ENCODE peak calls at places on chromosomes 7 and 10, in seven cellular contexts. Q is caudate nucleus, G is HEK293T, U is SK-N-DZ, T is GM10248, L is retina, O is HT-29. D is an unnamed sample.

GRCh38 chr7:154424370-154424769 is 372.2 kb downstream of the DPP6 start:
- DNase-seq in L (peak), U (peak), Q (no peak), O (no peak), T (no peak), G (no peak), D (no peak)

GRCh38 chr10:119025336-119025735 is 4.2 kb upstream of the NANOS1 start:
- DNase-seq in Q (no peak), O (no peak), L (no peak), T (no peak), G (no peak), U (no peak), D (peak)

GRCh38 chr10:69464801-69465401 is 13.6 kb downstream of the TSPAN15 start:
- DNase-seq in L (no peak), Q (no peak), G (no peak), O (peak), U (no peak), T (peak), D (no peak)

GRCh38 chr7:28405662-28406061 is 6.7 kb upstream of the CREB5 start:
- DNase-seq in L (no peak), Q (no peak), O (no peak), U (no peak), T (peak), G (no peak), D (no peak)

GRCh38 chr10:75408911-75409885 is 7.6 kb upstream of the ZNF503 start:
- DNase-seq in O (peak), Q (peak), G (peak), T (peak), L (peak), U (peak), D (peak)

GRCh38 chr7:542935-543789 is 23.5 kb upstream of the PDGFA start:
- DNase-seq in O (peak), U (no peak), L (no peak), Q (no peak), G (no peak), T (no peak), D (no peak)

GRCh38 chr7:21616796-21617436 is 74.1 kb downstream of the DNAH11 start:
- DNase-seq in G (peak), O (peak), U (no peak), Q (no peak), L (no peak), T (no peak), D (no peak)

GRCh38 chr10:124223001-124223710 is 129.8 kb upstream of the CHST15 start:
- DNase-seq in T (no peak), Q (no peak), G (no peak), O (no peak), L (no peak), U (no peak), D (no peak)

GRCh38 chr7:129262333-129262732 is 37.5 kb downstream of the AHCYL2 start:
- DNase-seq in U (no peak), T (no peak), O (no peak), Q (no peak), L (no peak), G (no peak), D (no peak)

GRCh38 chr10:99331207-99331803 is 2.1 kb downstream of the CNNM1 start:
- DNase-seq in Q (no peak), U (no peak), L (peak), T (no peak), O (no peak), G (no peak), D (no peak)

GRCh38 chr10:128062837-128063563 is 63.2 kb downstream of the MKI67 start:
- DNase-seq in U (no peak), O (no peak), G (no peak), Q (no peak), L (no peak), T (peak), D (no peak)

GRCh38 chr7:66150471-66150870 is 35.8 kb downstream of the CRCP start:
- DNase-seq in L (no peak), O (no peak), Q (no peak), T (no peak), U (no peak), G (no peak), D (no peak)

GRCh38 chr10:64261676-64262075 is 740.5 kb downstream of the REEP3 start:
- DNase-seq in Q (no peak), U (no peak), L (no peak), G (no peak), O (no peak), T (no peak), D (no peak)

GRCh38 chr10:31153692-31154091 is 122.0 kb upstream of the ZNF438 start:
- DNase-seq in T (no peak), U (no peak), Q (no peak), G (no peak), L (no peak), O (no peak), D (no peak)

GRCh38 chr7:107526672-107527071 is 37.0 kb downstream of the COG5 start:
- DNase-seq in O (no peak), T (no peak), Q (no peak), G (no peak), U (no peak), L (no peak), D (no peak)

GRCh38 chr7:2934984-2935740 is 91.1 kb upstream of the GNA12 start:
- DNase-seq in T (no peak), G (no peak), O (no peak), L (no peak), Q (no peak), U (no peak), D (no peak)

GRCh38 chr7:150879345-150879744 is 27.0 kb downstream of the AOC1 start:
- DNase-seq in L (no peak), G (peak), Q (no peak), O (no peak), T (no peak), U (no peak), D (no peak)

GRCh38 chr10:25641576-25641975 is 292.5 kb upstream of the MYO3A start:
- DNase-seq in U (no peak), Q (no peak), G (no peak), O (no peak), L (peak), T (no peak), D (no peak)

GRCh38 chr10:103666109-103666508 is 172.6 kb downstream of the NEURL1 start:
- DNase-seq in G (peak), U (no peak), T (no peak), Q (no peak), L (no peak), O (no peak), D (no peak)

GRCh38 chr10:120456626-120457430 is at the start of gene PLPP4:
- DNase-seq in L (peak), O (no peak), U (no peak), Q (no peak), T (peak), G (peak), D (no peak)

GRCh38 chr10:78349165-78349516 is 315.5 kb downstream of the RPS24 start:
- DNase-seq in O (no peak), Q (no peak), G (no peak), T (no peak), L (no peak), U (no peak), D (no peak)